ENCODE peak calls at places on chromosomes 16 and 17, in eight cellular contexts. L is ascending aorta, M is WERI-Rb-1, Z is hepatocyte, Q is HFFc6, W is Calu3, O is A549, U is GM23338. E is an unnamed sample.

GRCh38 chr17:21127508-21128077 is 829 bp downstream of the DHRS7B start:
- DNase-seq in L (no peak), M (no peak), Z (no peak), Q (no peak), W (no peak), O (no peak), U (no peak), E (no peak)

GRCh38 chr16:49580751-49581303 is 207.2 kb downstream of the C16orf78 start:
- DNase-seq in L (no peak), M (no peak), Z (no peak), Q (no peak), W (no peak), O (no peak), U (no peak), E (no peak)

GRCh38 chr17:8470447-8471047 is 34.9 kb downstream of the NDEL1 start:
- DNase-seq in L (no peak), M (no peak), Z (no peak), Q (no peak), W (no peak), O (no peak), U (no peak), E (no peak)

GRCh38 chr16:7167651-7168050 is 165.0 kb upstream of the RBFOX1 start:
- DNase-seq in L (no peak), M (no peak), Z (no peak), Q (no peak), W (no peak), O (no peak), U (no peak), E (no peak)

GRCh38 chr17:28499684-28500357 is 6.3 kb upstream of the FOXN1 start:
- DNase-seq in L (no peak), M (no peak), Z (no peak), Q (no peak), W (no peak), O (no peak), U (no peak), E (no peak)

GRCh38 chr17:44219126-44219635 is 294 bp downstream of the UBTF start:
- DNase-seq in L (peak; percentile 76), M (no peak), Z (peak; percentile 91), Q (no peak), W (peak; percentile 90), O (peak; percentile 74), U (peak; percentile 80), E (peak; percentile 78)

GRCh38 chr16:49575352-49576172 is 202.0 kb downstream of the C16orf78 start:
- DNase-seq in L (peak; percentile 70), M (no peak), Z (peak; percentile 19), Q (no peak), W (no peak), O (no peak), U (peak; percentile 54), E (no peak)

GRCh38 chr17:80474933-80475915 is 1.2 kb downstream of the NPTX1 start:
- DNase-seq in L (no peak), M (peak; percentile 74), Z (no peak), Q (no peak), W (no peak), O (no peak), U (no peak), E (peak; percentile 30)

GRCh38 chr17:69012895-69013805 is 47.6 kb downstream of the ABCA9 start:
- DNase-seq in L (no peak), M (no peak), Z (no peak), Q (no peak), W (no peak), O (no peak), U (no peak), E (no peak)

GRCh38 chr16:82649766-82650165 is 23.0 kb downstream of the CDH13 start:
- DNase-seq in L (no peak), M (no peak), Z (no peak), Q (no peak), W (no peak), O (no peak), U (no peak), E (no peak)

GRCh38 chr17:38746893-38747384 is 1.2 kb downstream of the PCGF2 start:
- DNase-seq in L (peak; percentile 62), M (no peak), Z (no peak), Q (no peak), W (no peak), O (no peak), U (no peak), E (no peak)

GRCh38 chr17:14207791-14208190 is 28.9 kb downstream of the CDRT15 start:
- DNase-seq in L (no peak), M (no peak), Z (no peak), Q (no peak), W (no peak), O (no peak), U (no peak), E (no peak)

GRCh38 chr17:7035591-7036368 is at the start of gene SLC16A13:
- DNase-seq in L (peak; percentile 94), M (peak; percentile 97), Z (peak; percentile 99), Q (peak; percentile 95), W (peak; percentile 92), O (peak; percentile 100), U (peak; percentile 99), E (peak; percentile 92)
- TF ChIP-seq CTCF in L (no peak), M (no peak), Z (peak; percentile 10), Q (no peak), W (no peak), O (no peak), U (no peak), E (no peak)

GRCh38 chr16:67177743-67178699 is 5.7 kb downstream of the MATCAP1 start:
- DNase-seq in L (no peak), M (no peak), Z (peak; percentile 91), Q (no peak), W (peak; percentile 91), O (peak; percentile 57), U (peak; percentile 98), E (peak; percentile 72)
- TF ChIP-seq CTCF in L (no peak), M (no peak), Z (no peak), Q (no peak), W (no peak), O (no peak), U (no peak), E (no peak)

GRCh38 chr16:89561195-89562026 is 929 bp downstream of the RPL13 start:
- DNase-seq in L (no peak), M (no peak), Z (no peak), Q (no peak), W (no peak), O (no peak), U (no peak), E (no peak)

GRCh38 chr16:89557936-89558490 is 2.5 kb upstream of the RPL13 start:
- DNase-seq in L (no peak), M (no peak), Z (no peak), Q (no peak), W (no peak), O (no peak), U (no peak), E (no peak)

GRCh38 chr16:89562939-89563338 is 2.5 kb downstream of the RPL13 start:
- DNase-seq in L (no peak), M (no peak), Z (no peak), Q (no peak), W (no peak), O (no peak), U (no peak), E (no peak)

GRCh38 chr16:89562027-89562599 is 1.6 kb downstream of the RPL13 start:
- DNase-seq in L (no peak), M (no peak), Z (no peak), Q (no peak), W (peak; percentile 54), O (no peak), U (no peak), E (no peak)

GRCh38 chr16:89560413-89561194 is at the start of gene RPL13:
- DNase-seq in L (peak; percentile 98), M (peak; percentile 81), Z (peak; percentile 98), Q (peak; percentile 96), W (peak; percentile 96), O (peak; percentile 94), U (peak; percentile 98), E (peak; percentile 90)
- TF ChIP-seq CTCF in L (no peak), M (no peak), Z (no peak), Q (peak; percentile 51), W (no peak), O (no peak), U (no peak), E (no peak)

GRCh38 chr16:25121824-25122600 is 10.5 kb downstream of the LCMT1 start:
- DNase-seq in L (no peak), M (no peak), Z (no peak), Q (no peak), W (no peak), O (no peak), U (no peak), E (no peak)

GRCh38 chr16:25124503-25124902 is 13.0 kb downstream of the LCMT1 start:
- DNase-seq in L (no peak), M (no peak), Z (no peak), Q (no peak), W (peak; percentile 54), O (no peak), U (no peak), E (no peak)

GRCh38 chr16:25126820-25127232 is 15.3 kb downstream of the LCMT1 start:
- DNase-seq in L (no peak), M (no peak), Z (peak; percentile 71), Q (peak; percentile 86), W (peak; percentile 73), O (peak; percentile 60), U (no peak), E (no peak)
- TF ChIP-seq CTCF in L (no peak), M (peak; percentile 45), Z (peak; percentile 69), Q (peak; percentile 87), W (peak; percentile 48), O (peak; percentile 73), U (peak; percentile 39), E (no peak)

DNA sequence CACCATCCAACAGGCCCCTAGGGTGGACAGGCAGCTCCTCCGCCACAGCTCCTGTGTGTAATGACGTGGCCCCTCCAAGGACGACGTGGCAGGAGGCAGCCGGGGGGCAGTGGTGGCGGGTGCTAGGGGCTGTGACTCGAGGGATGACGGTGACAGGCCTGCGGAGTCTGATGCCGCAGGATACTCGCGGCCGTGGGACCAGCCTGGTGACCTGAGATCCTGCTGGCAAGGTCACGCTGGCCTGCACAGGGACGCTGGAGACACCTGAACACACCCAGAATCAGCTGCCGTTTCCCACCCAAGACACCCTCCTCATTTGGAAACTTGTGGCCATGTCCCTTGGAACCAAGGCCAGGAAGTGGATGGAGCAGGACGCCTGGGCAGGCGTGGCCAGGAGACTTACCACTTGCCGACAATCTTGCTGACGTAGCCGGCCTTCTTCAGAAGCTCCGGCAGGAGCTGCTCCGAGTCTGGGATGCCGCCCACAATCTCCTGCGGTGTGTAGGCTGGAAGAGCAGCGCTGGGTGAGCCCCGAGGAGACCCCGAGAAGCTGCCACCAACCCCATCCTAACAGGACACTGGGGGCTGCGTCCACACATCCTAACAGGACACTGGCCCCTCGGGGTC is 16.0 kb downstream of the GALNS start:
- DNase-seq in L (no peak), M (no peak), Z (no peak), Q (no peak), W (no peak), O (no peak), U (no peak), E (no peak)
- TF ChIP-seq CTCF in L (no peak), M (no peak), Z (no peak), Q (no peak), W (no peak), O (no peak), U (no peak), E (no peak)